ENCODE peak calls at places on chromosomes 6 and 20, in nine cellular contexts. One of them, this sample, is unnamed.

GRCh38 chr6:158752613-158753012 is 66.6 kb downstream of the EZR start:
- DNase-seq in heart right ventricle: peak; percentile 60
- DNase-seq in epithelial cell of prostate: no peak
- DNase-seq in AG20443: no peak
- DNase-seq in NCI-H1436: no peak
- DNase-seq in NCI-H69: peak; percentile 95
- DNase-seq in GM03348: peak; percentile 38
- DNase-seq in T follicular helper cell: no peak
- DNase-seq in stimulated activated CD4-positive, alpha-beta T cell treated with anti-CD3 and anti-CD28 coated beads, Interleukin-1b, Interleukin-23, amount 100 ng/mL, for 4 hours: no peak
- DNase-seq in this sample: no peak

GRCh38 chr6:139472341-139473038 is 98.0 kb upstream of the CITED2 start:
- DNase-seq in epithelial cell of prostate: no peak
- DNase-seq in NCI-H1436: no peak
- DNase-seq in NCI-H69: no peak
- DNase-seq in T follicular helper cell: no peak
- DNase-seq in GM03348: peak; percentile 74
- DNase-seq in stimulated activated CD4-positive, alpha-beta T cell treated with anti-CD3 and anti-CD28 coated beads, Interleukin-1b, Interleukin-23, amount 100 ng/mL, for 4 hours: no peak
- DNase-seq in heart right ventricle: no peak
- DNase-seq in AG20443: peak; percentile 70
- DNase-seq in this sample: no peak

GRCh38 chr6:11815231-11815630 is 36.6 kb upstream of the ADTRP start:
- DNase-seq in stimulated activated CD4-positive, alpha-beta T cell treated with anti-CD3 and anti-CD28 coated beads, Interleukin-1b, Interleukin-23, amount 100 ng/mL, for 4 hours: no peak
- DNase-seq in heart right ventricle: no peak
- DNase-seq in epithelial cell of prostate: no peak
- DNase-seq in AG20443: peak; percentile 28
- DNase-seq in NCI-H69: no peak
- DNase-seq in NCI-H1436: no peak
- DNase-seq in T follicular helper cell: no peak
- DNase-seq in GM03348: peak; percentile 29
- DNase-seq in this sample: no peak

GRCh38 chr6:42460892-42461291 is 9.2 kb upstream of the TRERF1 start:
- DNase-seq in stimulated activated CD4-positive, alpha-beta T cell treated with anti-CD3 and anti-CD28 coated beads, Interleukin-1b, Interleukin-23, amount 100 ng/mL, for 4 hours: no peak
- DNase-seq in epithelial cell of prostate: no peak
- DNase-seq in AG20443: peak; percentile 51
- DNase-seq in heart right ventricle: no peak
- DNase-seq in GM03348: peak; percentile 60
- DNase-seq in NCI-H69: no peak
- DNase-seq in T follicular helper cell: no peak
- DNase-seq in NCI-H1436: no peak
- DNase-seq in this sample: no peak

GRCh38 chr6:136784271-136784664 is 8.0 kb downstream of the MAP3K5 start:
- DNase-seq in AG20443: no peak
- DNase-seq in stimulated activated CD4-positive, alpha-beta T cell treated with anti-CD3 and anti-CD28 coated beads, Interleukin-1b, Interleukin-23, amount 100 ng/mL, for 4 hours: no peak
- DNase-seq in GM03348: no peak
- DNase-seq in epithelial cell of prostate: no peak
- DNase-seq in NCI-H1436: no peak
- DNase-seq in heart right ventricle: no peak
- DNase-seq in T follicular helper cell: no peak
- DNase-seq in NCI-H69: no peak
- DNase-seq in this sample: no peak

GRCh38 chr20:52888096-52888495 is 84.1 kb upstream of the TSHZ2 start:
- DNase-seq in heart right ventricle: no peak
- DNase-seq in stimulated activated CD4-positive, alpha-beta T cell treated with anti-CD3 and anti-CD28 coated beads, Interleukin-1b, Interleukin-23, amount 100 ng/mL, for 4 hours: no peak
- DNase-seq in epithelial cell of prostate: peak; percentile 22
- DNase-seq in NCI-H1436: no peak
- DNase-seq in NCI-H69: no peak
- DNase-seq in T follicular helper cell: no peak
- DNase-seq in GM03348: no peak
- DNase-seq in AG20443: no peak
- DNase-seq in this sample: no peak

GRCh38 chr6:5126214-5126613 is 41.1 kb downstream of the PPP1R3G start:
- DNase-seq in T follicular helper cell: no peak
- DNase-seq in heart right ventricle: no peak
- DNase-seq in NCI-H69: no peak
- DNase-seq in NCI-H1436: no peak
- DNase-seq in stimulated activated CD4-positive, alpha-beta T cell treated with anti-CD3 and anti-CD28 coated beads, Interleukin-1b, Interleukin-23, amount 100 ng/mL, for 4 hours: no peak
- DNase-seq in GM03348: peak; percentile 55
- DNase-seq in AG20443: no peak
- DNase-seq in epithelial cell of prostate: no peak
- DNase-seq in this sample: no peak

GRCh38 chr6:4021862-4022715 is 56.8 kb downstream of the FAM217A start:
- DNase-seq in heart right ventricle: no peak
- DNase-seq in NCI-H1436: no peak
- DNase-seq in NCI-H69: peak; percentile 22
- DNase-seq in stimulated activated CD4-positive, alpha-beta T cell treated with anti-CD3 and anti-CD28 coated beads, Interleukin-1b, Interleukin-23, amount 100 ng/mL, for 4 hours: no peak
- DNase-seq in AG20443: no peak
- DNase-seq in GM03348: no peak
- DNase-seq in epithelial cell of prostate: no peak
- DNase-seq in T follicular helper cell: peak; percentile 12
- DNase-seq in this sample: no peak

GRCh38 chr20:43916875-43917371 is 2.3 kb downstream of the TOX2 start:
- DNase-seq in GM03348: no peak
- DNase-seq in epithelial cell of prostate: no peak
- DNase-seq in T follicular helper cell: no peak
- DNase-seq in NCI-H1436: no peak
- DNase-seq in NCI-H69: no peak
- DNase-seq in stimulated activated CD4-positive, alpha-beta T cell treated with anti-CD3 and anti-CD28 coated beads, Interleukin-1b, Interleukin-23, amount 100 ng/mL, for 4 hours: no peak
- DNase-seq in heart right ventricle: no peak
- DNase-seq in AG20443: no peak
- DNase-seq in this sample: no peak

GRCh38 chr6:135162678-135163439 is 18.2 kb upstream of the MYB start:
- DNase-seq in epithelial cell of prostate: no peak
- DNase-seq in stimulated activated CD4-positive, alpha-beta T cell treated with anti-CD3 and anti-CD28 coated beads, Interleukin-1b, Interleukin-23, amount 100 ng/mL, for 4 hours: no peak
- DNase-seq in heart right ventricle: no peak
- DNase-seq in GM03348: peak; percentile 27
- DNase-seq in AG20443: peak; percentile 52
- DNase-seq in T follicular helper cell: no peak
- DNase-seq in NCI-H69: peak; percentile 86
- DNase-seq in NCI-H1436: no peak
- DNase-seq in this sample: no peak

GRCh38 chr20:37524859-37525708 is 2.6 kb downstream of the BLCAP start:
- DNase-seq in AG20443: peak; percentile 65
- DNase-seq in epithelial cell of prostate: peak; percentile 78
- DNase-seq in stimulated activated CD4-positive, alpha-beta T cell treated with anti-CD3 and anti-CD28 coated beads, Interleukin-1b, Interleukin-23, amount 100 ng/mL, for 4 hours: no peak
- DNase-seq in NCI-H1436: no peak
- DNase-seq in T follicular helper cell: no peak
- DNase-seq in NCI-H69: no peak
- DNase-seq in GM03348: peak; percentile 72
- DNase-seq in heart right ventricle: no peak
- DNase-seq in this sample: peak; percentile 25